ENCODE peak calls at places on chromosomes 6 and 20, in ten cellular contexts. One of them, this sample, is unnamed.

GRCh38 chr6:162474722-162475121 is 252.8 kb downstream of the PRKN start:
- DNase-seq in BJ: no peak
- DNase-seq in osteocyte: no peak
- DNase-seq in lower leg skin: no peak
- DNase-seq in foreskin fibroblast: no peak
- DNase-seq in GM10248: no peak
- DNase-seq in dorsolateral prefrontal cortex: no peak
- DNase-seq in RWPE1: no peak
- DNase-seq in endothelial cell: no peak
- DNase-seq in fibroblast of pulmonary artery: no peak
- DNase-seq in this sample: no peak

GRCh38 chr6:43129434-43130194 is 41.5 kb upstream of the SRF start:
- DNase-seq in BJ: no peak
- DNase-seq in osteocyte: no peak
- DNase-seq in lower leg skin: no peak
- DNase-seq in foreskin fibroblast: peak; percentile 83
- DNase-seq in GM10248: peak; percentile 46
- DNase-seq in dorsolateral prefrontal cortex: no peak
- DNase-seq in RWPE1: peak; percentile 58
- DNase-seq in endothelial cell: peak; percentile 28
- DNase-seq in fibroblast of pulmonary artery: peak; percentile 58
- DNase-seq in this sample: no peak

GRCh38 chr20:44911264-44911921 is 1.5 kb downstream of the PABPC1L start:
- DNase-seq in BJ: no peak
- DNase-seq in osteocyte: no peak
- DNase-seq in lower leg skin: no peak
- DNase-seq in foreskin fibroblast: peak; percentile 66
- DNase-seq in GM10248: peak; percentile 79
- DNase-seq in dorsolateral prefrontal cortex: no peak
- DNase-seq in RWPE1: peak; percentile 88
- DNase-seq in endothelial cell: peak; percentile 80
- DNase-seq in fibroblast of pulmonary artery: peak; percentile 62
- DNase-seq in this sample: peak; percentile 70

GRCh38 chr6:94736231-94736630 is 841.1 kb upstream of the MANEA start:
- DNase-seq in BJ: no peak
- DNase-seq in osteocyte: no peak
- DNase-seq in lower leg skin: no peak
- DNase-seq in foreskin fibroblast: no peak
- DNase-seq in GM10248: no peak
- DNase-seq in dorsolateral prefrontal cortex: no peak
- DNase-seq in RWPE1: no peak
- DNase-seq in endothelial cell: no peak
- DNase-seq in fibroblast of pulmonary artery: no peak
- DNase-seq in this sample: no peak

GRCh38 chr6:44115866-44116265 is 11.4 kb downstream of the MRPL14 start:
- DNase-seq in BJ: no peak
- DNase-seq in osteocyte: no peak
- DNase-seq in lower leg skin: no peak
- DNase-seq in foreskin fibroblast: no peak
- DNase-seq in GM10248: no peak
- DNase-seq in dorsolateral prefrontal cortex: no peak
- DNase-seq in RWPE1: peak; percentile 85
- DNase-seq in endothelial cell: no peak
- DNase-seq in fibroblast of pulmonary artery: no peak
- DNase-seq in this sample: no peak

GRCh38 chr6:56374841-56375369 is 127.5 kb upstream of the COL21A1 start:
- DNase-seq in BJ: peak; percentile 54
- DNase-seq in osteocyte: no peak
- DNase-seq in lower leg skin: peak; percentile 72
- DNase-seq in foreskin fibroblast: peak; percentile 71
- DNase-seq in GM10248: no peak
- DNase-seq in dorsolateral prefrontal cortex: no peak
- DNase-seq in RWPE1: no peak
- DNase-seq in endothelial cell: no peak
- DNase-seq in fibroblast of pulmonary artery: peak; percentile 86
- DNase-seq in this sample: no peak

GRCh38 chr20:37552415-37552814 is 24.7 kb upstream of the BLCAP start:
- DNase-seq in BJ: no peak
- DNase-seq in osteocyte: no peak
- DNase-seq in lower leg skin: no peak
- DNase-seq in foreskin fibroblast: peak; percentile 39
- DNase-seq in GM10248: no peak
- DNase-seq in dorsolateral prefrontal cortex: no peak
- DNase-seq in RWPE1: peak; percentile 53
- DNase-seq in endothelial cell: no peak
- DNase-seq in fibroblast of pulmonary artery: peak; percentile 8
- DNase-seq in this sample: no peak

GRCh38 chr6:137000825-137001224 is 43.9 kb downstream of the IL20RA start:
- DNase-seq in BJ: no peak
- DNase-seq in osteocyte: no peak
- DNase-seq in lower leg skin: no peak
- DNase-seq in foreskin fibroblast: no peak
- DNase-seq in GM10248: no peak
- DNase-seq in dorsolateral prefrontal cortex: no peak
- DNase-seq in RWPE1: peak; percentile 66
- DNase-seq in endothelial cell: no peak
- DNase-seq in fibroblast of pulmonary artery: no peak
- DNase-seq in this sample: no peak

GRCh38 chr6:116649129-116649528 is 19.4 kb downstream of the ZUP1 start:
- DNase-seq in BJ: no peak
- DNase-seq in osteocyte: no peak
- DNase-seq in lower leg skin: no peak
- DNase-seq in foreskin fibroblast: no peak
- DNase-seq in GM10248: no peak
- DNase-seq in dorsolateral prefrontal cortex: no peak
- DNase-seq in RWPE1: no peak
- DNase-seq in endothelial cell: no peak
- DNase-seq in fibroblast of pulmonary artery: no peak
- DNase-seq in this sample: no peak

GRCh38 chr6:23174781-23175361 is 605.5 kb downstream of the HDGFL1 start:
- DNase-seq in BJ: peak; percentile 96
- DNase-seq in osteocyte: no peak
- DNase-seq in lower leg skin: no peak
- DNase-seq in foreskin fibroblast: peak; percentile 95
- DNase-seq in GM10248: no peak
- DNase-seq in dorsolateral prefrontal cortex: no peak
- DNase-seq in RWPE1: peak; percentile 49
- DNase-seq in endothelial cell: no peak
- DNase-seq in fibroblast of pulmonary artery: peak; percentile 82
- DNase-seq in this sample: no peak

GRCh38 chr6:69664551-69664950 is 132.3 kb downstream of the LMBRD1 start:
- DNase-seq in BJ: no peak
- DNase-seq in osteocyte: no peak
- DNase-seq in lower leg skin: no peak
- DNase-seq in foreskin fibroblast: no peak
- DNase-seq in GM10248: no peak
- DNase-seq in dorsolateral prefrontal cortex: no peak
- DNase-seq in RWPE1: no peak
- DNase-seq in endothelial cell: no peak
- DNase-seq in fibroblast of pulmonary artery: no peak
- DNase-seq in this sample: no peak

GRCh38 chr6:24497254-24497989 is 2.7 kb downstream of the ALDH5A1 start:
- DNase-seq in BJ: no peak
- DNase-seq in osteocyte: peak; percentile 25
- DNase-seq in lower leg skin: no peak
- DNase-seq in foreskin fibroblast: no peak
- DNase-seq in GM10248: peak; percentile 61
- DNase-seq in dorsolateral prefrontal cortex: no peak
- DNase-seq in RWPE1: no peak
- DNase-seq in endothelial cell: no peak
- DNase-seq in fibroblast of pulmonary artery: no peak
- DNase-seq in this sample: no peak

GRCh38 chr6:89243331-89243629 is 26.1 kb upstream of the GABRR1 start:
- DNase-seq in BJ: no peak
- DNase-seq in osteocyte: no peak
- DNase-seq in lower leg skin: no peak
- DNase-seq in foreskin fibroblast: peak; percentile 51
- DNase-seq in GM10248: no peak
- DNase-seq in dorsolateral prefrontal cortex: no peak
- DNase-seq in RWPE1: no peak
- DNase-seq in endothelial cell: no peak
- DNase-seq in fibroblast of pulmonary artery: no peak
- DNase-seq in this sample: no peak

GRCh38 chr6:89244237-89244985 is 27.3 kb upstream of the GABRR1 start:
- DNase-seq in BJ: no peak
- DNase-seq in osteocyte: no peak
- DNase-seq in lower leg skin: no peak
- DNase-seq in foreskin fibroblast: no peak
- DNase-seq in GM10248: no peak
- DNase-seq in dorsolateral prefrontal cortex: no peak
- DNase-seq in RWPE1: no peak
- DNase-seq in endothelial cell: no peak
- DNase-seq in fibroblast of pulmonary artery: no peak
- DNase-seq in this sample: no peak

GRCh38 chr6:89237158-89237557 is 20.0 kb upstream of the GABRR1 start:
- DNase-seq in BJ: no peak
- DNase-seq in osteocyte: no peak
- DNase-seq in lower leg skin: no peak
- DNase-seq in foreskin fibroblast: no peak
- DNase-seq in GM10248: no peak
- DNase-seq in dorsolateral prefrontal cortex: no peak
- DNase-seq in RWPE1: no peak
- DNase-seq in endothelial cell: no peak
- DNase-seq in fibroblast of pulmonary artery: no peak
- DNase-seq in this sample: no peak

GRCh38 chr6:89239338-89239737 is 22.2 kb upstream of the GABRR1 start:
- DNase-seq in BJ: no peak
- DNase-seq in osteocyte: no peak
- DNase-seq in lower leg skin: no peak
- DNase-seq in foreskin fibroblast: no peak
- DNase-seq in GM10248: peak; percentile 34
- DNase-seq in dorsolateral prefrontal cortex: no peak
- DNase-seq in RWPE1: no peak
- DNase-seq in endothelial cell: peak; percentile 47
- DNase-seq in fibroblast of pulmonary artery: no peak
- DNase-seq in this sample: no peak

GRCh38 chr6:89242574-89243330 is 25.6 kb upstream of the GABRR1 start:
- DNase-seq in BJ: no peak
- DNase-seq in osteocyte: no peak
- DNase-seq in lower leg skin: no peak
- DNase-seq in foreskin fibroblast: peak; percentile 71
- DNase-seq in GM10248: peak; percentile 30
- DNase-seq in dorsolateral prefrontal cortex: no peak
- DNase-seq in RWPE1: peak; percentile 66
- DNase-seq in endothelial cell: no peak
- DNase-seq in fibroblast of pulmonary artery: peak; percentile 79
- DNase-seq in this sample: peak; percentile 8
- TF ChIP-seq CTCF in BJ: peak; percentile 55
- TF ChIP-seq CTCF in osteocyte: peak; percentile 75
- TF ChIP-seq CTCF in lower leg skin: no peak
- TF ChIP-seq CTCF in foreskin fibroblast: peak; percentile 41
- TF ChIP-seq CTCF in GM10248: peak; percentile 49
- TF ChIP-seq CTCF in dorsolateral prefrontal cortex: peak; percentile 43
- TF ChIP-seq CTCF in RWPE1: peak; percentile 63
- TF ChIP-seq CTCF in endothelial cell: no peak
- TF ChIP-seq CTCF in fibroblast of pulmonary artery: peak; percentile 60
- TF ChIP-seq CTCF in this sample: peak; percentile 72

GRCh38 chr20:2872304-2873009 is 824 bp upstream of the PTPRA start:
- DNase-seq in BJ: no peak
- DNase-seq in osteocyte: peak; percentile 85
- DNase-seq in lower leg skin: peak; percentile 43
- DNase-seq in foreskin fibroblast: peak; percentile 89
- DNase-seq in GM10248: peak; percentile 76
- DNase-seq in dorsolateral prefrontal cortex: peak; percentile 59
- DNase-seq in RWPE1: peak; percentile 52
- DNase-seq in endothelial cell: peak; percentile 43
- DNase-seq in fibroblast of pulmonary artery: peak; percentile 50
- DNase-seq in this sample: peak; percentile 45
- TF ChIP-seq CTCF in BJ: peak; percentile 52
- TF ChIP-seq CTCF in osteocyte: peak; percentile 42
- TF ChIP-seq CTCF in lower leg skin: no peak
- TF ChIP-seq CTCF in foreskin fibroblast: peak; percentile 29
- TF ChIP-seq CTCF in GM10248: peak; percentile 64
- TF ChIP-seq CTCF in dorsolateral prefrontal cortex: peak; percentile 36
- TF ChIP-seq CTCF in RWPE1: peak; percentile 65
- TF ChIP-seq CTCF in endothelial cell: no peak
- TF ChIP-seq CTCF in fibroblast of pulmonary artery: peak; percentile 2
- TF ChIP-seq CTCF in this sample: peak; percentile 36

DNA sequence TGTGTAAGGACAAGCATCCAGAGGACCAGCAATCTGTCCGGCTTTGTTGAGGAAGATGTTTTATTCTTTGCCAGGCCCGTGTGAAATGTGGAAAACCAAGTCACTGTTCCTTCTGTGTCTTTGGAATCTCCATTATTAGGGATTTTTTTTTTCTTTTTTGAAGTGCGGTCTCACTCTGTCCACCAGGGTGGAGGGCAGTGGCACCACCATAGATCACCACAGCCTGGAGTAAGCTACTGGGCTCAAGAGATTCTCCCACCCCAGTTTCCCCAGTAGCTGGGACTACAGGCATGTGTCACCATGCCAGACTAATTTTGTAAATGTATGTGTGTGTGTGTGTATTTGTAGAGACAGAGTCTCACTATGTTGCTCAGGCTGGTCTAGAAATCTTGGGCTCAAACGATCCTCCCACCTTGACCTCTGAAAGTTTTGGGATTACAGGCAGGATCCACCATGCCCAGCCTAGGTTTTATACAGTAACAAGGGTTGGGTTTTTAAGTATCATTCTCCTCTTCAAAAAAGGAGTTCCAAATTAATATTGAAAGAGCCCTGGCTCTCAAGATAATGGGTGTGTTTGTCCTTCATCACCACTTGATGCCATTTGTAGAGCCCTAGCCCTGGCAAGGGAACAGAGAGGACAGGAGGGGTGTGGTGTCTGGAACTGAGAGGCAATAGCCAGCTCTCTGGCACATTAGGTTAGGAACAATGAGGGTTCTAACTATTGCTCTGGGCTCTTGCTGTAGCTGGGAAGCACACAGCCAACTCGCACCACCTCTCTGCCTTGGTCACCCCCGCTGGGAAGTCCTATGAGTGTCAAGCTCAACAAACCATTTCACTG is 3.1 kb downstream of the LAMP5 start:
- DNase-seq in BJ: no peak
- DNase-seq in osteocyte: no peak
- DNase-seq in lower leg skin: no peak
- DNase-seq in foreskin fibroblast: no peak
- DNase-seq in GM10248: no peak
- DNase-seq in dorsolateral prefrontal cortex: no peak
- DNase-seq in RWPE1: no peak
- DNase-seq in endothelial cell: no peak
- DNase-seq in fibroblast of pulmonary artery: no peak
- DNase-seq in this sample: no peak
- TF ChIP-seq CTCF in BJ: no peak
- TF ChIP-seq CTCF in osteocyte: no peak
- TF ChIP-seq CTCF in lower leg skin: no peak
- TF ChIP-seq CTCF in foreskin fibroblast: no peak
- TF ChIP-seq CTCF in GM10248: no peak
- TF ChIP-seq CTCF in dorsolateral prefrontal cortex: no peak
- TF ChIP-seq CTCF in RWPE1: no peak
- TF ChIP-seq CTCF in endothelial cell: no peak
- TF ChIP-seq CTCF in fibroblast of pulmonary artery: no peak
- TF ChIP-seq CTCF in this sample: no peak

DNA sequence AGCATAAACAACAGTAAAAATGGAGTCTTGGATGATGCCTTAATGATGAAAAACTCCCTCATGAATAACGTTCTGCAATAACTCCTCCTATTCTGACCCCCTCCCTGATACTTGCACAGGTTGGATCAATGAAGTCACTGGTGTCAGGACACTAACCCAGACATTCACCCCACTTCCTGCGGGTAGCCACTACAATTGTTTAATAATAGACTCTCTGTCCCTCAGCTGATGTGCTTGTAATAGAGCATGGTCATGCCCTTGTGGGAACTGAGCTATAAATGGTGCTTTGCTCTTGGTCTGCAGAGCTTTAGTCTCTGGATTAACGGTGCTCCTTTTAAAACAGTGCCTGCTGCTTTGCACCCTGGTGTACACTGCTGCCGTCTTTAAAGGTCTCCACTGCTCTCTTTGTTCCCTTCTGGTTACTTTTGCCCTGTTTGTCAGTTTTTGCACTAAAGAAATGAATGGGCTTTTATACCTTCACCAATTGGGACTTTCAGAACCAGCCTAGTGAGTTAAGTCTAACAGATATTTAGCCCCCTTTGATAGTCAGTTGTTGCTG is 127.2 kb downstream of the BACH2 start:
- DNase-seq in BJ: no peak
- DNase-seq in osteocyte: no peak
- DNase-seq in lower leg skin: no peak
- DNase-seq in foreskin fibroblast: no peak
- DNase-seq in GM10248: no peak
- DNase-seq in dorsolateral prefrontal cortex: no peak
- DNase-seq in RWPE1: no peak
- DNase-seq in endothelial cell: no peak
- DNase-seq in fibroblast of pulmonary artery: no peak
- DNase-seq in this sample: no peak
- TF ChIP-seq CTCF in BJ: no peak
- TF ChIP-seq CTCF in osteocyte: no peak
- TF ChIP-seq CTCF in lower leg skin: no peak
- TF ChIP-seq CTCF in foreskin fibroblast: no peak
- TF ChIP-seq CTCF in GM10248: no peak
- TF ChIP-seq CTCF in dorsolateral prefrontal cortex: no peak
- TF ChIP-seq CTCF in RWPE1: no peak
- TF ChIP-seq CTCF in endothelial cell: no peak
- TF ChIP-seq CTCF in fibroblast of pulmonary artery: no peak
- TF ChIP-seq CTCF in this sample: no peak